ENCODE peak calls at places on chromosome 16, in eight cellular contexts. N is AG09319, A is OCI-LY7, Z is IMR-90, G is ovary, D is AG10803, B is GM12865, M is tibial nerve. K is an unnamed sample.

GRCh38 chr16:3961449-3961849 is 80.9 kb upstream of the CREBBP start:
- DNase-seq in N (no peak), A (no peak), Z (peak), G (no peak), D (peak), B (no peak), M (no peak), K (peak)

GRCh38 chr16:4200000-4200780 is 41.7 kb downstream of the SRL start:
- DNase-seq in N (no peak), A (peak), Z (peak), G (peak), D (peak), B (peak), M (peak), K (peak)

GRCh38 chr16:88453621-88454314 is 688 bp downstream of the ZFPM1 start:
- DNase-seq in N (no peak), A (peak), Z (no peak), G (peak), D (no peak), B (peak), M (no peak), K (no peak)

GRCh38 chr16:81140930-81141780 is 45.0 kb upstream of the GCSH start:
- DNase-seq in N (no peak), A (peak), Z (no peak), G (no peak), D (no peak), B (no peak), M (no peak), K (peak)

GRCh38 chr16:63289834-63290460 is 1253.7 kb upstream of the CDH8 start:
- DNase-seq in N (no peak), A (peak), Z (no peak), G (no peak), D (peak), B (peak), M (no peak), K (peak)

GRCh38 chr16:8867483-8868271 is 1.1 kb downstream of the CARHSP1 start:
- DNase-seq in N (no peak), A (peak), Z (no peak), G (peak), D (no peak), B (no peak), M (peak), K (peak)

GRCh38 chr16:11016993-11017392 is 72.6 kb downstream of the CLEC16A start:
- DNase-seq in N (no peak), A (no peak), Z (peak), G (no peak), D (peak), B (no peak), M (no peak), K (peak)

GRCh38 chr16:566475-567361 is at the start of gene NHLRC4:
- DNase-seq in N (no peak), A (peak), Z (peak), G (peak), D (peak), B (peak), M (peak), K (no peak)

GRCh38 chr16:85612801-85613608 is at the start of gene GSE1:
- DNase-seq in N (no peak), A (peak), Z (peak), G (peak), D (peak), B (peak), M (peak), K (peak)

GRCh38 chr16:29663020-29663828 is at the start of gene SPN:
- DNase-seq in N (no peak), A (peak), Z (no peak), G (no peak), D (no peak), B (peak), M (no peak), K (no peak)

GRCh38 chr16:84854759-84855158 is 35.0 kb downstream of the CRISPLD2 start:
- DNase-seq in N (no peak), A (no peak), Z (peak), G (no peak), D (peak), B (no peak), M (no peak), K (no peak)

GRCh38 chr16:80265624-80266306 is 275.0 kb upstream of the DYNLRB2 start:
- DNase-seq in N (no peak), A (no peak), Z (peak), G (no peak), D (peak), B (no peak), M (no peak), K (no peak)

GRCh38 chr16:31265329-31266245 is 5.8 kb downstream of the ITGAM start:
- DNase-seq in N (no peak), A (no peak), Z (peak), G (no peak), D (no peak), B (peak), M (no peak), K (peak)

GRCh38 chr16:52515068-52515671 is 31.8 kb downstream of the TOX3 start:
- DNase-seq in N (no peak), A (no peak), Z (no peak), G (no peak), D (no peak), B (no peak), M (no peak), K (no peak)

DNA sequence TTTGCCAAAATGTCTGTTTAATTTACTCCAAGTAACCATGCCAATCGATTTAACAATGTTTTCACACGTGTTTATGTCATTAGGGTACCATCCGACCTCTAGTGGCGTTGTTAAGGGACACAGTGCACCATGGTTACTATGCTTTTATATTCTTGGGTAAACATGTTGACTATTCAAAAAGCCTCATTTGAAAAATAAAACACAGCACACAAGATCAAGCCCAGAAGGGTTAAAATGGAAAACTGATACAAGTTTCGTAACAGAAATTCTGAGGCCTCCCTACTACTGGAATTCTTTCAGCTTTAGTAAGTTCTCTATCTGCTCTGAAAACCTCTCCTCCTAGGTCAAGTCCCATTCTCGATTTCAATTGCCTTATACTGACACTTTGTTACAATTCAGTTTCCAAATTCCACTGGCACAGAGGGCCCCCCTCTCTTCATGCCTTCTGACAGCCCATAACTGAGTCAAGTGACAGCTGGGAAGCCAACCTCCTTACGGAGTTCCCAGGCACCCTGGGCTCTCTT is 2.1 kb downstream of the CFAP20 start:
- DNase-seq in N (peak), A (peak), Z (peak), G (no peak), D (peak), B (peak), M (peak), K (no peak)
- TF ChIP-seq CTCF in N (peak), A (peak), Z (peak), G (peak), D (peak), B (peak), M (peak), K (peak)

DNA sequence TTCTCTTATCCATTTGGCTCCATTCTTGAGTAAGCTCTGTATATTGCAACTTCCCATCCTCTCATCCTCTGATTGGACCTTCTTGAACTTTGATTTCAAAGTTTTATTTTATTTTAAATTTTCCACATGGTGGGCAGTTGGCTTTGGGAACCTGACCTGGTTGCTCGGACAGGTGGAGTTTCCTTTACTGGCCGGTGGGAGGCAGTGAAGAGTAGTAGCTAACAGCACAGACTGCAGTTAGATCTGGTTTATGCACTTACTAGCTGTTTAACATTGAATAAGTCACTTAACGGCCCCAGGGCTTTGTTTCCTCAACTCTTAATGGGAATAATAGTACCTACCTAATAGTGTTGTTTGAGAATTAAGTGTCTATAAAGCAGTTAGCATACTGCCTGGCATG is 92.8 kb downstream of the GPR139 start:
- DNase-seq in N (no peak), A (no peak), Z (peak), G (no peak), D (no peak), B (peak), M (no peak), K (peak)
- TF ChIP-seq CTCF in N (peak), A (peak), Z (peak), G (no peak), D (peak), B (peak), M (no peak), K (no peak)

GRCh38 chr16:1983544-1984346 is at the start of gene GFER:
- DNase-seq in N (peak), A (peak), Z (peak), G (peak), D (peak), B (peak), M (peak), K (peak)

GRCh38 chr16:1981972-1982574 is 804 bp upstream of the NOXO1 start:
- DNase-seq in N (no peak), A (no peak), Z (no peak), G (no peak), D (no peak), B (no peak), M (no peak), K (peak)

GRCh38 chr16:1981398-1981836 is at the start of gene NOXO1:
- DNase-seq in N (no peak), A (no peak), Z (no peak), G (no peak), D (no peak), B (peak), M (no peak), K (peak)

GRCh38 chr16:1984347-1985225 is 593 bp downstream of the GFER start:
- DNase-seq in N (no peak), A (peak), Z (peak), G (no peak), D (no peak), B (no peak), M (no peak), K (no peak)

DNA sequence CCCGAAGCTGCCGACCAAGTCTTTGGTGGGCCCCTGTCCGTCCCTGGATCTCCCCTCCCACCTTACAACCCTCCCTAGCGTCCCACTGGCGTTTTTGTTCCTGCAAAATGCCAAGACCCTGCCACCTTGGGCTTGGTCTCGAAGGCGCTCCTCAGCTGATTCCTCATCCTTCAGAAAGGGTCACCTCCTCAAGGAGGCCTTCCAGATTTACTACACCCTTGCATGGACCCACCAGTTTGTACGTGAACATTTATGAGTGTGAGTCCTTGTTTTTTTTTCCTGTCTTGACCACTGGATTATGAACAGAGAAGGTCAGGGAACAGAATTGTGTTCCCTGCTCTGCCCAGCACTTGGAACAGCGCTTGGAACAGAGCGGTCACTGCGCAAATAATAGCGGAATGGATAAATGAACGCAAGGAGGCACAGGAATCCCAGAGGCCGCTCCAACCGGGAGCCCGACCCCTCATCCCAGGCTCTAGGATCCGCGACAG is 895 bp upstream of the GFER start:
- DNase-seq in N (no peak), A (no peak), Z (no peak), G (no peak), D (no peak), B (no peak), M (no peak), K (no peak)
- TF ChIP-seq CTCF in N (peak), A (no peak), Z (no peak), G (no peak), D (no peak), B (no peak), M (no peak), K (no peak)

GRCh38 chr16:49000594-49000993 is 281.0 kb downstream of the CBLN1 start:
- DNase-seq in N (no peak), A (peak), Z (no peak), G (no peak), D (no peak), B (peak), M (no peak), K (no peak)
- TF ChIP-seq CTCF in N (peak), A (peak), Z (peak), G (no peak), D (peak), B (peak), M (no peak), K (peak)

DNA sequence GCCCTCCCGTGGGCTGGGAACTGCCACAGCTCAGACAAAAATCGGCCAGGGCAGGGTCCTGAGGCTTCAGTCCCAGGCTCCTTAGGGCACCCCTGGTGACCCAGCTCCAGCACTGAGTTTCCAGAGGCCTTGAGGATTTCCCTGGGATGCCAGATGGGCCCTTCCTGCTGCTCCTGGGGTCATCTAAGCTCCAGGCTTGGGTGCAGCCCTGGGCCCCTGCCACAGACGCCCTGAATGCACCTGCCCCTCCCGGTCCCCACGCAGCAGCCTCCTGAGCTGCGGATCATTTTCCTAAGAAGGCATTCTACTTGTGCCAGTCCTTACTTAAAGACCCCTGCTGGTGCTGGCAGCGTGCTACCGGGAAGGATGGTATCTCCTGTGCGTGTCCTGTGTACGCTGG is 6.0 kb upstream of the RNPS1 start:
- DNase-seq in N (no peak), A (no peak), Z (no peak), G (no peak), D (no peak), B (no peak), M (no peak), K (no peak)
- TF ChIP-seq CTCF in N (no peak), A (no peak), Z (no peak), G (no peak), D (no peak), B (no peak), M (no peak), K (no peak)

DNA sequence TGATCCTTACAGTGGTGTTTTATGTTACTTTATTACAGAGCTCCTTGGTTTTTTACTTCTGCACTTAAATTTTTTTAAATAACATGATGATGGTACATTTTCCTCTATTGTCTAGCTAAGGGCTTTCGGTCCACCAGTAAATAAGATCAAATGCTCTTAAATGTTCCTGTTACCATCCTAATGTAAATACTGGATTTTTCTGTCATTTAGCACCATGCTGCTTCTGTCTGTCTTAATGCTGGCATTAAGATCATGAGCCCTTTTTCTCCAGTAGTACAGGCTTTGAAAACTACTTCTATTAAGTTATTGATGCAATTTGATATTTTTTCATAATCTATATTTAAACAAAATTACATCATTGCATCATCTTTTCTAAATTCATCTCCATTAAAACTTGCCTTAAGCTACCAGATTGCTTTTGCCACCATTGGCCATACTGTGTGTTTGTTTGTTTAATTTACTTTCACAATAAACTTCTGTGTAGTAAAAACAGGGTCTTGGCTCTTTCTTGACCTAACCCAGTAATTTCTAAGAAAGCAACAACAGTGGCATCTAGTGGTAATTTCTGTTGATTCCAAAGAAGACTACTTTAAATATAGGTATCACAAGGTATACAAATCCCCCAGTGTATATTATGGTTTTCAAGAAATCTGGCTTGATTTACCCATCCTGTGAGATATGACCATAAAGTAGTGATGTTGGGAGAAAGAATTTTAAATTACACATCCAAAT is 9.0 kb upstream of the PHAF1 start:
- DNase-seq in N (no peak), A (peak), Z (peak), G (no peak), D (no peak), B (peak), M (no peak), K (no peak)
- TF ChIP-seq CTCF in N (peak), A (peak), Z (peak), G (no peak), D (peak), B (peak), M (no peak), K (no peak)

DNA sequence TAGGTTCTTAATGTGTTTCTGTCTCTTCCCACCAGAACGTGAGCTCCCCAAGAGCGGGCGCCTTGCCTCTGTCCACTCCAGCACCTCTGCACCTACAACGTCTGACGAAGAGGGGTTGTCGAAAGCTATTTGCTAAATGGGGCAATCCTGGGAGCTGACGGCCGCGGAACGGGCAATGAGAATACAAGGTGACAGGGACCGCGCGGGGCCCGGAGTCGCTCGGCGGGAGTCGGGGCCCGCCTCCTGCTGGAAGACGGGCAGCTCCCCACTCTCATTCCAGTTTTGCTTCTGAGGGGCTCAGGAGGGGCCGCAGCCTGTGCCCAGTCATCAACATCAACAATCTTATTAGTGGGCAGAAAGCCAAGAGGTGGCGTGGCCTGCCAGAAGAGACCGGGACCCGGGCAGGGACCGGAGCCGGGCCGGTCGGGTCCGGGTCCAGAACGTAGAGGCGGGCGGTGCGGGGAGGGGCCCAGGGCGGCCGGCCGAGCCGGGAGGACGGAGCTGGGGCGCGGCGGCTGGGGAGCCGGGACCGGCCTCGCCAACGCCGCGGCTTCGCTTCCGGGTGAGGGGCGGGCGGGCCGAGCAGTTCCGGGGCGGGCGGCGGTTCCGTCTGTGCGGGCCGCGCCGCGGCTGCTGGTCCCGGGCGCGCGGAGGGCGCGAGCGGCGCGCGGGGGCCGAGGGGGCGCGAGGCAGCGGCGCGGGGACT is at the start of gene MOSMO:
- DNase-seq in N (no peak), A (peak), Z (peak), G (peak), D (peak), B (peak), M (peak), K (peak)
- TF ChIP-seq CTCF in N (no peak), A (no peak), Z (peak), G (peak), D (no peak), B (no peak), M (no peak), K (no peak)

DNA sequence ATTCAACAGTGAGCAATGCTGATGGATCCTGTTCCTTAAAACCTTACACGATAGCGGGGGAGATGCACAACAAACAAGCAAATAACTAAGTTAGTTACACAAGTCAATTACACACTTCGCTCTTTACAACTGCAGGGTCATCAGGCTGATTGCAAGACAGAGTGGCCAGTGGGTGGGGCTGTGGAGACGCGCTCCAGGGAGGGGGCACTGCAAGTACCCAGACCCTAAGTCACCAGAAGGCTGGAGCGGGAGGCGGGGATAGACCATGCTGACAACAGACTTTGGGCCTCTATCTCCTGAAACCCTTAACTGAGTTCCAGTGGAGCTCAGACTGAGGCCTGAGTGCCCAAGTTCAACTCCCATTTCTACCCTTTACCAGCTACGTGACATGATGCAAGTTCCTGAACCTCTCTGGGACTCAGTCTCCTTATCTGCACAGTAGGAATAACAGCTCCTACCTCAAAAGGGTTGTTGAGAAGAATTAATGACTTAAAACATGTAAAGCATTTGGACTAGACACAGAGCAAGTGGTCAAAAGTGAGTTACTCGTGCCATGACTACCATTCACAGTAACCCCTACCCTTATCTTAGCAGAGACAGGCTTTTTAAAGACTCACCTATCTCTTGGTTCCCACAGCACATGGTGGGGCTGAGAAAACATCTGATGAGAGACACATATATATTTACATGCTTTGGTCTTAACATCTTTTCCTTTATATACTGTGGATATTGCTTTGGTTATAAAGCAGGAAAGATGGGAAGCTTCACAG is 10.4 kb downstream of the CPPED1 start:
- DNase-seq in N (no peak), A (no peak), Z (no peak), G (no peak), D (no peak), B (no peak), M (no peak), K (no peak)
- TF ChIP-seq CTCF in N (no peak), A (no peak), Z (no peak), G (no peak), D (no peak), B (no peak), M (no peak), K (no peak)